ENCODE peak calls at places on chromosomes 3 and 15, in five cellular contexts. O is HCT116, Q is transverse colon, K is sigmoid colon, S is GM12892. D is an unnamed sample.

GRCh38 chr3:56810912-56811544 is 9.3 kb upstream of the ARHGEF3 start:
- DNase-seq in S (no peak), K (no peak), O (no peak), Q (no peak), D (no peak)

GRCh38 chr3:50122661-50123391 is 32.3 kb upstream of the SEMA3F start:
- DNase-seq in K (peak; percentile 63), O (no peak), S (no peak), Q (no peak), D (no peak)

GRCh38 chr15:70410371-70410975 is 312.8 kb upstream of the TLE3 start:
- DNase-seq in K (no peak), O (no peak), Q (no peak), S (no peak), D (no peak)

GRCh38 chr15:80550219-80550909 is 144.7 kb upstream of the ABHD17C start:
- DNase-seq in Q (no peak), S (no peak), O (no peak), K (no peak), D (no peak)

GRCh38 chr15:49235446-49236207 is 65.6 kb downstream of the GALK2 start:
- DNase-seq in Q (peak; percentile 44), S (no peak), K (peak; percentile 78), O (peak; percentile 48), D (no peak)

GRCh38 chr3:130905551-130905950 is 11.7 kb downstream of the ATP2C1 start:
- DNase-seq in O (no peak), K (no peak), S (no peak), Q (no peak), D (no peak)

GRCh38 chr3:115280531-115280930 is 133.4 kb upstream of the ZBTB20 start:
- DNase-seq in O (no peak), S (no peak), Q (no peak), K (no peak), D (no peak)

GRCh38 chr3:194112120-194113106 is 23.5 kb upstream of the HES1 start:
- DNase-seq in K (no peak), S (no peak), Q (peak; percentile 73), O (no peak), D (no peak)

GRCh38 chr15:78129098-78130011 is 1.9 kb downstream of the CIB2 start:
- DNase-seq in O (no peak), Q (no peak), K (no peak), S (no peak), D (no peak)

GRCh38 chr3:132247211-132247610 is 70.0 kb upstream of the ACP3 start:
- DNase-seq in O (no peak), S (no peak), Q (no peak), K (no peak), D (no peak)

GRCh38 chr3:190053919-190054672 is 66.6 kb downstream of the P3H2 start:
- DNase-seq in K (no peak), O (peak; percentile 68), S (no peak), Q (no peak), D (no peak)

GRCh38 chr3:54951405-54951804 is 23.5 kb upstream of the LRTM1 start:
- DNase-seq in S (no peak), K (peak; percentile 90), O (no peak), Q (peak; percentile 51), D (no peak)

GRCh38 chr15:44595246-44595645 is 58.3 kb downstream of the EIF3J start:
- DNase-seq in K (no peak), O (no peak), S (no peak), Q (no peak), D (no peak)

GRCh38 chr3:46102780-46103130 is 75.5 kb upstream of the XCR1 start:
- DNase-seq in Q (no peak), K (no peak), S (no peak), O (no peak), D (no peak)

GRCh38 chr3:98886525-98886924 is 15.0 kb downstream of the DCBLD2 start:
- DNase-seq in S (no peak), O (no peak), K (no peak), Q (no peak), D (no peak)

GRCh38 chr3:38542401-38543298 is 46.5 kb downstream of the EXOG start:
- DNase-seq in O (no peak), Q (no peak), S (no peak), K (no peak), D (no peak)

GRCh38 chr3:180871901-180872300 is 40.6 kb upstream of the FXR1 start:
- DNase-seq in Q (no peak), K (no peak), O (no peak), S (no peak), D (no peak)
- TF ChIP-seq POLR2AphosphoS5 in Q (no peak), K (no peak), O (no peak), S (no peak), D (no peak)

GRCh38 chr3:49027634-49028033 is 1.6 kb downstream of the IMPDH2 start:
- DNase-seq in K (no peak), S (no peak), Q (no peak), O (no peak), D (no peak)
- TF ChIP-seq POLR2A in K (no peak), S (no peak), Q (no peak), O (no peak), D (no peak)

DNA sequence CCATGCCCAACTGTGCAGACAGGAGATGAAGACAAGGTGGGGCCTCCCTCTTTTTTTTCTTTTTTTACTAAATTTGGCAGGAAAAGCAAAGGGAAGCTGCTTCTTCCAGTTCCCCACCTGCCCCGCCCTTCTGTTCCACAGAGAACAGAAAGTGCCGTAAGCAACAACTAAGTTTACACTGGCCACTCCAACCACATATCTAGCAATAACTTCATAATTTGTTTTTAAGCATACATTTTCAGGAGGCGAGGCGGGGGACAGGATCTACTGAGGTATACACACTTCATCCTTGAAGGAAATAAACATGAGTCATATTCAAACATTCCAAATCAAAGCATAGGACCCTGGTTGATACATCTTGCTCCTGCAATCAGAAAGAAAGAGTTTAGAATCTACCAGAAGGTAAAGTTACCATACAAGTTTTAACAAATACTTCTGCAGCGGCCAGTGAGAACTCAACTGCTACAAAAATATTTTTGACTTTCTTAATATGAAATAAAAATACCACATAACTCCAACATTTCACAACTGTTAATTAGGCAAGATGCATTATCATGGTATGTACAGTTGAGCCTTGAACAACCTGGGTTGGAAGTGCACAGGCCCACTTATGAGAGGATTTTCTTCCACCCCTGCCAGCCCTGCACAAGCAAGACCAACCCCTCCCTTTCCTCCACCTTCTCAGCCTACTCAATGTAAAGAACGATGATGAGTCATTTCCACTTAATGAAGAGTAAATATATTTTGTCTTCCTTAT is 50.7 kb downstream of the FOXP1 start:
- DNase-seq in K (no peak), O (no peak), Q (peak; percentile 25), S (no peak), D (no peak)
- TF ChIP-seq POLR2AphosphoS5 in K (no peak), O (no peak), Q (no peak), S (no peak), D (no peak)

GRCh38 chr3:129892857-129893615 is 475 bp downstream of the TMCC1 start:
- DNase-seq in Q (peak; percentile 74), K (peak; percentile 79), O (no peak), S (peak; percentile 61), D (peak; percentile 68)

GRCh38 chr3:129892486-129892856 is 1.0 kb downstream of the TMCC1 start:
- DNase-seq in S (no peak), O (no peak), Q (no peak), K (no peak), D (no peak)

GRCh38 chr3:129897026-129897425 is 3.5 kb upstream of the TMCC1 start:
- DNase-seq in O (no peak), S (no peak), Q (no peak), K (no peak), D (no peak)

GRCh38 chr3:129890891-129891290 is 2.6 kb downstream of the TMCC1 start:
- DNase-seq in O (no peak), Q (no peak), K (no peak), S (no peak), D (no peak)

DNA sequence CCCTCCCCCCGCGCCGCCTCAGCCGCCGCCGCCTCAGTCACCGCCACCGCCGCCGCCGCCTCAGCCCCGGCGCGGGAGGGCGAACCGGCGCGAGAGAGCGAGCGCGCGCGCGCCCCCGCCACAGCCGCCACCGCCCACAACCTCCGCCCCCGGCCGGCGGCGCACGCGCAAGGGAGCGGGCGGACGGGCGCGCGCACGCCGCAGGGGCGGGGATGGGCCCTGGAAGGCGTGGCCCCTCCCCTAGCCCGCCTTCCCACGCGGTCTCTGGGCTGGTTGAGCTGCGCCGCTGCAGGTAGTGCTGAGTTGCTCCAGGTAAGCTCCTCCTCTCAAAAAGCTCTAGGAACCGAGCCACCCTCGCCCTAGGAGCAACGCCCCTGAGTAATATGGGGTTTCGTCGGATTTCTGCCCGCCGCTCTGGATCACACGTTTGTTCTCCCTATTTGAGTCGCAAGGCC is at the start of gene TMCC1:
- DNase-seq in K (peak; percentile 87), O (peak; percentile 89), S (peak; percentile 84), Q (peak; percentile 92), D (peak; percentile 86)
- TF ChIP-seq POLR2A in K (no peak), O (no peak), S (peak; percentile 21), Q (no peak), D (no peak)

GRCh38 chr3:178084938-178085816 is 451.1 kb upstream of the KCNMB2 start:
- DNase-seq in S (no peak), Q (peak; percentile 75), O (no peak), K (peak; percentile 93), D (no peak)
- TF ChIP-seq POLR2AphosphoS5 in S (no peak), Q (no peak), O (no peak), K (peak; percentile 48), D (no peak)